ENCODE peak calls at places on chromosomes 2 and 18, in seven cellular contexts. One of them, this sample, is unnamed. For H3K4me1, the result is how much of the 10 kb centered on the place peaks cover.

GRCh38 chr18:7000484-7001096 is 117.0 kb downstream of the LAMA1 start:
- DNase-seq in SK-N-SH: peak
- DNase-seq in PC-3: peak
- DNase-seq in Caco-2: no peak
- DNase-seq in HCT116: no peak
- DNase-seq in psoas muscle: no peak
- DNase-seq in breast epithelium: no peak
- DNase-seq in this sample: no peak

GRCh38 chr2:143901185-143901842 is 618.6 kb downstream of the ZEB2 start:
- DNase-seq in PC-3: peak
- DNase-seq in SK-N-SH: no peak
- DNase-seq in breast epithelium: no peak
- DNase-seq in Caco-2: no peak
- DNase-seq in HCT116: peak
- DNase-seq in psoas muscle: no peak
- DNase-seq in this sample: no peak

GRCh38 chr18:48402953-48403352 is 6.2 kb downstream of the ZBTB7C start:
- DNase-seq in PC-3: no peak
- DNase-seq in HCT116: no peak
- DNase-seq in psoas muscle: no peak
- DNase-seq in SK-N-SH: no peak
- DNase-seq in Caco-2: no peak
- DNase-seq in breast epithelium: no peak
- DNase-seq in this sample: no peak

GRCh38 chr2:224650815-224651439 is 65.2 kb downstream of the CCDC195 start:
- DNase-seq in Caco-2: no peak
- DNase-seq in SK-N-SH: peak
- DNase-seq in PC-3: peak
- DNase-seq in breast epithelium: no peak
- DNase-seq in HCT116: peak
- DNase-seq in psoas muscle: no peak
- DNase-seq in this sample: no peak

GRCh38 chr2:241811209-241811951 is 2.4 kb downstream of the NEU4 start:
- DNase-seq in breast epithelium: no peak
- DNase-seq in PC-3: no peak
- DNase-seq in Caco-2: no peak
- DNase-seq in psoas muscle: peak
- DNase-seq in SK-N-SH: no peak
- DNase-seq in HCT116: no peak
- DNase-seq in this sample: peak

GRCh38 chr2:54657664-54658083 is 65.8 kb upstream of the EML6 start:
- DNase-seq in HCT116: peak
- DNase-seq in SK-N-SH: peak
- DNase-seq in Caco-2: peak
- DNase-seq in PC-3: peak
- DNase-seq in breast epithelium: peak
- DNase-seq in psoas muscle: peak
- DNase-seq in this sample: peak

GRCh38 chr2:186349508-186349907 is 136.6 kb upstream of the ZC3H15 start:
- DNase-seq in SK-N-SH: no peak
- DNase-seq in psoas muscle: no peak
- DNase-seq in HCT116: peak
- DNase-seq in Caco-2: no peak
- DNase-seq in PC-3: peak
- DNase-seq in breast epithelium: no peak
- DNase-seq in this sample: no peak

GRCh38 chr2:42953216-42953615 is 160.8 kb upstream of the HAAO start:
- DNase-seq in Caco-2: no peak
- DNase-seq in psoas muscle: no peak
- DNase-seq in breast epithelium: no peak
- DNase-seq in HCT116: no peak
- DNase-seq in SK-N-SH: no peak
- DNase-seq in PC-3: no peak
- DNase-seq in this sample: no peak

GRCh38 chr2:144162652-144163051 is 357.3 kb downstream of the ZEB2 start:
- DNase-seq in SK-N-SH: no peak
- DNase-seq in breast epithelium: no peak
- DNase-seq in Caco-2: peak
- DNase-seq in PC-3: peak
- DNase-seq in HCT116: peak
- DNase-seq in psoas muscle: no peak
- DNase-seq in this sample: no peak

GRCh38 chr2:134119672-134120159 is 134.2 kb upstream of the MGAT5 start:
- DNase-seq in PC-3: peak
- DNase-seq in breast epithelium: peak
- DNase-seq in HCT116: peak
- DNase-seq in psoas muscle: peak
- DNase-seq in SK-N-SH: peak
- DNase-seq in Caco-2: peak
- DNase-seq in this sample: peak

GRCh38 chr2:132816234-132816633 is 146.2 kb upstream of the LYPD1 start:
- DNase-seq in breast epithelium: no peak
- DNase-seq in psoas muscle: no peak
- DNase-seq in SK-N-SH: no peak
- DNase-seq in Caco-2: no peak
- DNase-seq in HCT116: no peak
- DNase-seq in PC-3: peak
- DNase-seq in this sample: no peak

GRCh38 chr2:136131961-136132839 is 14.3 kb upstream of the CXCR4 start:
- DNase-seq in Caco-2: no peak
- DNase-seq in SK-N-SH: no peak
- DNase-seq in PC-3: no peak
- DNase-seq in HCT116: no peak
- DNase-seq in breast epithelium: no peak
- DNase-seq in psoas muscle: no peak
- DNase-seq in this sample: no peak

DNA sequence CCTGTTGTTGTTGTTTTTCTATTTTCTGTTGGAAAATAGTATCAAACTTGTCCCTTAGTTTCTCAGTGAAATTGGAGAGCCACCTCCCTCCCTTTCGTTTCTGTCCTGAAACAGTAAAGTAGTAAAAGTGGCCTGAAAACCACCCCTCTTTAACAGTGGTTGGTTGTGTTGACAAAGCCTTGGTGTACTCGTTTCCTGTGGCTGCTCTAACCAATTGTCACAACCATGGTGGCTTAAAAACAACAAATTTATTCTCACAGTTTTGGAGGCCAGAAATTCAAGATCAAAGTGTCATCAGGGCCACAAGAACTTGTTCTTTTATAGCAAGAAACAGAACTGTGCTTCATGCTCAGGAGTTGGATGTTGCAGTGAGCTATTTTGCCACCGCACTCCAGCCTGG is 4.0 kb upstream of the DYSF start:
- DNase-seq in Caco-2: no peak
- DNase-seq in psoas muscle: no peak
- DNase-seq in breast epithelium: no peak
- DNase-seq in PC-3: no peak
- DNase-seq in SK-N-SH: no peak
- DNase-seq in HCT116: no peak
- DNase-seq in this sample: no peak
- H3K4me1 ChIP-seq in Caco-2: under half
- H3K4me1 ChIP-seq in psoas muscle: under half
- H3K4me1 ChIP-seq in breast epithelium: under half
- H3K4me1 ChIP-seq in PC-3: under half
- H3K4me1 ChIP-seq in SK-N-SH: under half
- H3K4me1 ChIP-seq in HCT116: under half
- H3K4me1 ChIP-seq in this sample: under half

GRCh38 chr2:67457699-67458098 is 60.6 kb downstream of the ETAA1 start:
- DNase-seq in PC-3: peak
- DNase-seq in HCT116: no peak
- DNase-seq in Caco-2: no peak
- DNase-seq in psoas muscle: no peak
- DNase-seq in SK-N-SH: no peak
- DNase-seq in breast epithelium: no peak
- DNase-seq in this sample: no peak
- H3K4me3 ChIP-seq in PC-3: no peak
- H3K4me3 ChIP-seq in HCT116: no peak
- H3K4me3 ChIP-seq in Caco-2: no peak
- H3K4me3 ChIP-seq in psoas muscle: no peak
- H3K4me3 ChIP-seq in SK-N-SH: no peak
- H3K4me3 ChIP-seq in breast epithelium: no peak
- H3K4me3 ChIP-seq in this sample: no peak

GRCh38 chr2:98940102-98940501 is 4.1 kb upstream of the CRACDL start:
- DNase-seq in PC-3: no peak
- DNase-seq in psoas muscle: no peak
- DNase-seq in SK-N-SH: no peak
- DNase-seq in HCT116: no peak
- DNase-seq in breast epithelium: no peak
- DNase-seq in Caco-2: no peak
- DNase-seq in this sample: no peak
- TF ChIP-seq CTCF in PC-3: no peak
- TF ChIP-seq CTCF in psoas muscle: no peak
- TF ChIP-seq CTCF in SK-N-SH: no peak
- TF ChIP-seq CTCF in HCT116: no peak
- TF ChIP-seq CTCF in breast epithelium: no peak
- TF ChIP-seq CTCF in Caco-2: no peak
- TF ChIP-seq CTCF in this sample: no peak

GRCh38 chr2:17793293-17793692 is 23.0 kb upstream of the MSGN1 start:
- DNase-seq in SK-N-SH: no peak
- DNase-seq in PC-3: no peak
- DNase-seq in Caco-2: no peak
- DNase-seq in breast epithelium: no peak
- DNase-seq in HCT116: no peak
- DNase-seq in psoas muscle: no peak
- DNase-seq in this sample: no peak

GRCh38 chr2:17788773-17789172 is 27.5 kb upstream of the MSGN1 start:
- DNase-seq in Caco-2: no peak
- DNase-seq in breast epithelium: no peak
- DNase-seq in psoas muscle: no peak
- DNase-seq in HCT116: no peak
- DNase-seq in SK-N-SH: peak
- DNase-seq in PC-3: no peak
- DNase-seq in this sample: no peak

GRCh38 chr2:17790539-17790938 is 25.7 kb upstream of the MSGN1 start:
- DNase-seq in breast epithelium: no peak
- DNase-seq in Caco-2: no peak
- DNase-seq in psoas muscle: no peak
- DNase-seq in HCT116: no peak
- DNase-seq in SK-N-SH: no peak
- DNase-seq in PC-3: no peak
- DNase-seq in this sample: no peak

GRCh38 chr2:17792515-17792914 is 23.7 kb upstream of the MSGN1 start:
- DNase-seq in PC-3: no peak
- DNase-seq in Caco-2: no peak
- DNase-seq in breast epithelium: no peak
- DNase-seq in SK-N-SH: no peak
- DNase-seq in HCT116: no peak
- DNase-seq in psoas muscle: no peak
- DNase-seq in this sample: no peak

DNA sequence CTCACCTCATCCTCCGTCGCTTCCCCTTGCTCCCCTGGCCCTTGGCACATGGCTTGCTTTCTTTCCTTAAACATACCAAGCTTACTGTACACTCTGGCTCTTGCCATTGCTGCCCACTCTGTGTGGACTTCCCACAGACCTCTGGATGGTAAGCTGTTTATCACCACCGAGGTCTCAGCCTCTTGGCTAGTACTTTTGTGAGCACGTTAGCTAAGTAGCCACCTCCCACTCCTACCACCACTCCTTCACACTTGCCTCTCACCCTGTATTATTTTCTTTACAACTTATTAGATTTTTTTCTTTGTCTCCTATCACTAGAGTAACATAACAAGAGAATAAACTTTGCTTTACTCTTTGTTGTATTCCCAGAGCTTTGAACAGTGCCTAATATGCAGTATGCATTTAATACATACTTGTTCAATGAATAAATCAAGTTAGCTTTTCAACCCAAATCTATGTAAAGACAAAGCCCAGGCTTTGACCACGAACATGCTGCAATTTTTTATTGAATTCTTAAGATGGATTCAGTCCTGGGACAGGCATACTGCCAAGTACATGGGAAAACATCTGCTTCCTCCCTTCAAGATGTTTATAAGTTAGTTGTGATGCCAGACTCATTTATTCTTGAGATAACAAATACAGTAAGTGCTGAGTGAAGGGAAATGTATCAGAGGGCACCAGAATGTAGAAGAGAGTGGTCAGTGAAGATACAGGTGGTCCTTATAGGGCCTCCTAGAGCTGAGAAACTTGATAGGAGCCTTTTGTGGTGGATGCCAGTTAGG is 24.9 kb upstream of the MSGN1 start:
- DNase-seq in breast epithelium: no peak
- DNase-seq in Caco-2: no peak
- DNase-seq in SK-N-SH: no peak
- DNase-seq in PC-3: no peak
- DNase-seq in psoas muscle: no peak
- DNase-seq in HCT116: no peak
- DNase-seq in this sample: no peak
- H3K4me1 ChIP-seq in breast epithelium: under half
- H3K4me1 ChIP-seq in Caco-2: under half
- H3K4me1 ChIP-seq in SK-N-SH: under half
- H3K4me1 ChIP-seq in PC-3: under half
- H3K4me1 ChIP-seq in psoas muscle: under half
- H3K4me1 ChIP-seq in HCT116: under half
- H3K4me1 ChIP-seq in this sample: under half

GRCh38 chr2:45994060-45994459 is 303.1 kb upstream of the EPAS1 start:
- DNase-seq in PC-3: no peak
- DNase-seq in Caco-2: no peak
- DNase-seq in psoas muscle: no peak
- DNase-seq in breast epithelium: no peak
- DNase-seq in SK-N-SH: no peak
- DNase-seq in HCT116: no peak
- DNase-seq in this sample: no peak

GRCh38 chr2:45992746-45993475 is 304.3 kb upstream of the EPAS1 start:
- DNase-seq in SK-N-SH: no peak
- DNase-seq in psoas muscle: no peak
- DNase-seq in PC-3: no peak
- DNase-seq in breast epithelium: no peak
- DNase-seq in Caco-2: no peak
- DNase-seq in HCT116: no peak
- DNase-seq in this sample: peak

GRCh38 chr2:45990131-45990530 is 307.1 kb upstream of the EPAS1 start:
- DNase-seq in psoas muscle: no peak
- DNase-seq in Caco-2: no peak
- DNase-seq in HCT116: no peak
- DNase-seq in PC-3: no peak
- DNase-seq in breast epithelium: no peak
- DNase-seq in SK-N-SH: no peak
- DNase-seq in this sample: no peak

GRCh38 chr2:45993476-45993991 is 303.7 kb upstream of the EPAS1 start:
- DNase-seq in PC-3: peak
- DNase-seq in psoas muscle: peak
- DNase-seq in Caco-2: peak
- DNase-seq in HCT116: peak
- DNase-seq in breast epithelium: peak
- DNase-seq in SK-N-SH: peak
- DNase-seq in this sample: peak

GRCh38 chr2:45992021-45992745 is 305.0 kb upstream of the EPAS1 start:
- DNase-seq in HCT116: no peak
- DNase-seq in Caco-2: no peak
- DNase-seq in psoas muscle: peak
- DNase-seq in PC-3: peak
- DNase-seq in SK-N-SH: no peak
- DNase-seq in breast epithelium: peak
- DNase-seq in this sample: peak
- H3K4me3 ChIP-seq in HCT116: no peak
- H3K4me3 ChIP-seq in Caco-2: no peak
- H3K4me3 ChIP-seq in psoas muscle: no peak
- H3K4me3 ChIP-seq in PC-3: no peak
- H3K4me3 ChIP-seq in SK-N-SH: no peak
- H3K4me3 ChIP-seq in breast epithelium: no peak
- H3K4me3 ChIP-seq in this sample: no peak

This sample was measured in adrenal gland.